ENCODE peak calls at places on chromosomes 2 and 18, in six cellular contexts. G is fibroblast of lung, C is heart left ventricle, Z is aorta, T is cardiac muscle cell, Y is colonic mucosa. S is an unnamed sample. For H3K4me1, the result is how much of the 10 kb centered on the place peaks cover.

GRCh38 chr2:178392215-178392614 is 58.8 kb downstream of the PRKRA start:
- DNase-seq in G (no peak), C (no peak), Z (no peak), T (no peak), Y (no peak), S (no peak)

GRCh38 chr2:169798397-169798717 is 314 bp upstream of the SSB start:
- DNase-seq in G (no peak), C (no peak), Z (no peak), T (no peak), Y (no peak), S (no peak)

GRCh38 chr2:126921066-126921465 is 22.4 kb downstream of the TEX51 start:
- DNase-seq in G (no peak), C (no peak), Z (no peak), T (no peak), Y (no peak), S (no peak)

GRCh38 chr2:156098506-156098905 is 234.0 kb downstream of the NR4A2 start:
- DNase-seq in G (no peak), C (no peak), Z (no peak), T (no peak), Y (no peak), S (no peak)

GRCh38 chr2:26692814-26693286 is 328 bp downstream of the KCNK3 start:
- DNase-seq in G (peak), C (no peak), Z (no peak), T (peak), Y (no peak), S (no peak)

GRCh38 chr2:54454548-54454921 is 1.6 kb upstream of the SPTBN1 start:
- DNase-seq in G (no peak), C (no peak), Z (no peak), T (no peak), Y (no peak), S (no peak)

GRCh38 chr2:106852103-106852502 is 33.9 kb downstream of the ST6GAL2 start:
- DNase-seq in G (no peak), C (no peak), Z (no peak), T (no peak), Y (no peak), S (no peak)

GRCh38 chr2:9809448-9810088 is 33.7 kb upstream of the TAF1B start:
- DNase-seq in G (no peak), C (no peak), Z (no peak), T (no peak), Y (peak), S (no peak)

GRCh38 chr2:45145073-45145899 is 136.0 kb upstream of the SIX2 start:
- DNase-seq in G (no peak), C (no peak), Z (no peak), T (no peak), Y (no peak), S (no peak)

GRCh38 chr2:9558948-9559381 is 3.3 kb upstream of the ADAM17 start:
- DNase-seq in G (peak), C (no peak), Z (peak), T (no peak), Y (no peak), S (no peak)

GRCh38 chr2:226578879-226579278 is 220.7 kb downstream of the IRS1 start:
- DNase-seq in G (peak), C (no peak), Z (no peak), T (no peak), Y (no peak), S (no peak)

GRCh38 chr18:79522451-79523220 is 126.9 kb downstream of the NFATC1 start:
- DNase-seq in G (no peak), C (peak), Z (peak), T (no peak), Y (peak), S (no peak)

GRCh38 chr2:216344206-216344957 is 27.9 kb downstream of the MARCHF4 start:
- DNase-seq in G (no peak), C (no peak), Z (no peak), T (no peak), Y (no peak), S (no peak)

GRCh38 chr2:199206536-199206935 is 251.2 kb downstream of the SATB2 start:
- DNase-seq in G (no peak), C (no peak), Z (no peak), T (no peak), Y (no peak), S (no peak)

GRCh38 chr2:239950144-239950920 is 74.8 kb downstream of the NDUFA10 start:
- DNase-seq in G (no peak), C (peak), Z (peak), T (no peak), Y (no peak), S (no peak)

GRCh38 chr2:196200557-196200956 is 29.2 kb upstream of the STK17B start:
- DNase-seq in G (no peak), C (no peak), Z (no peak), T (no peak), Y (no peak), S (no peak)

GRCh38 chr18:43543236-43543635 is 265.9 kb upstream of the SYT4 start:
- DNase-seq in G (no peak), C (no peak), Z (no peak), T (no peak), Y (no peak), S (no peak)

GRCh38 chr2:44746856-44747612 is 194.5 kb upstream of the SIX3 start:
- DNase-seq in G (no peak), C (no peak), Z (no peak), T (no peak), Y (no peak), S (no peak)

GRCh38 chr2:123040506-123040905 is 984.6 kb upstream of the CNTNAP5 start:
- DNase-seq in G (no peak), C (no peak), Z (no peak), T (no peak), Y (no peak), S (no peak)

GRCh38 chr2:213806125-213806726 is 522.0 kb downstream of the SPAG16 start:
- DNase-seq in G (peak), C (no peak), Z (no peak), T (peak), Y (no peak), S (no peak)

GRCh38 chr2:128593518-128594272 is 275.0 kb upstream of the HS6ST1 start:
- DNase-seq in G (no peak), C (no peak), Z (no peak), T (peak), Y (no peak), S (no peak)

GRCh38 chr2:1054399-1054798 is 103.8 kb downstream of the SNTG2 start:
- DNase-seq in G (no peak), C (no peak), Z (no peak), T (no peak), Y (no peak), S (no peak)

GRCh38 chr2:167990062-167990461 is 257.3 kb downstream of the STK39 start:
- DNase-seq in G (no peak), C (no peak), Z (no peak), T (no peak), Y (no peak), S (no peak)

GRCh38 chr2:159131267-159131790 is 155.2 kb downstream of the WDSUB1 start:
- DNase-seq in G (no peak), C (no peak), Z (no peak), T (no peak), Y (no peak), S (no peak)

GRCh38 chr2:179817181-179817841 is 44.1 kb downstream of the ZNF385B start:
- DNase-seq in G (peak), C (no peak), Z (no peak), T (no peak), Y (no peak), S (no peak)

GRCh38 chr2:160062283-160063005 is at the start of gene PLA2R1:
- DNase-seq in G (peak), C (peak), Z (peak), T (peak), Y (peak), S (peak)

GRCh38 chr2:168243061-168243460 is 4.3 kb downstream of the STK39 start:
- DNase-seq in G (no peak), C (no peak), Z (no peak), T (no peak), Y (no peak), S (no peak)

GRCh38 chr2:123512547-123512946 is 512.5 kb upstream of the CNTNAP5 start:
- DNase-seq in G (no peak), C (no peak), Z (no peak), T (no peak), Y (no peak), S (no peak)

GRCh38 chr2:166494140-166494544 is at the start of gene SCN7A:
- DNase-seq in G (peak), C (peak), Z (peak), T (peak), Y (peak), S (peak)

GRCh38 chr2:160582481-160583161 is 89.0 kb upstream of the RBMS1 start:
- DNase-seq in G (peak), C (no peak), Z (peak), T (peak), Y (no peak), S (no peak)

GRCh38 chr18:59996370-59996966 is 96.7 kb downstream of the PMAIP1 start:
- DNase-seq in G (peak), C (no peak), Z (no peak), T (peak), Y (peak), S (no peak)

GRCh38 chr18:11980148-11980554 is 1.2 kb upstream of the IMPA2 start:
- DNase-seq in G (no peak), C (no peak), Z (no peak), T (no peak), Y (no peak), S (no peak)

GRCh38 chr2:33606622-33607021 is 7.5 kb upstream of the FAM98A start:
- DNase-seq in G (no peak), C (no peak), Z (no peak), T (no peak), Y (no peak), S (no peak)

GRCh38 chr2:200899482-200899881 is 10.3 kb downstream of the NIF3L1 start:
- DNase-seq in G (no peak), C (no peak), Z (no peak), T (no peak), Y (no peak), S (no peak)

GRCh38 chr2:217951091-217951490 is 51.7 kb downstream of the TNS1 start:
- DNase-seq in G (no peak), C (peak), Z (no peak), T (no peak), Y (no peak), S (no peak)

DNA sequence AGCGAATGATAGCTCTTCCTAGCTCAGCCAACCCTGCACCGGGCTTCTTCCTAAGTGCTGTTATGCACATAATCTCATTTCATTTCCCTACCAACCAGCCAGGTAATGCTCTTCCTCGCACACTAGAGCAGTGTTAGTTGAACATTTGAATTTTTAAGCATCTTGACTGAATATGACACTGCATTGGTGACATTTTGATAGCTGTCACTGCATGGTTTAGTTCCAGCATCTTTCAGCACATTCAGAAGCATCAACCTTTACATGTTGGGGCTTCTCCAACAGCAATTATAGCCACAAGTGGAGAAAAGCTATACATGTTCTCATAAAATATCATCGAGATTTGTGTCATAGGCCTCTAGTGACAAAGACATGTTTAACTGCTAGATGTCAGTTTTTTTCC is 230.1 kb upstream of the FOSL2 start:
- DNase-seq in G (no peak), C (no peak), Z (no peak), T (no peak), Y (no peak), S (no peak)
- H3K4me1 ChIP-seq in G (under half), C (under half), Z (under half), T (under half), Y (under half), S (under half)

GRCh38 chr2:236861196-236861875 is 224.4 kb upstream of the COPS8 start:
- DNase-seq in G (no peak), C (no peak), Z (no peak), T (no peak), Y (no peak), S (no peak)

GRCh38 chr2:236863729-236864126 is 222.0 kb upstream of the COPS8 start:
- DNase-seq in G (no peak), C (no peak), Z (no peak), T (no peak), Y (no peak), S (peak)

GRCh38 chr2:236865052-236865451 is 220.6 kb upstream of the COPS8 start:
- DNase-seq in G (no peak), C (no peak), Z (no peak), T (no peak), Y (no peak), S (no peak)

GRCh38 chr2:236862526-236862925 is 223.2 kb upstream of the COPS8 start:
- DNase-seq in G (no peak), C (no peak), Z (no peak), T (no peak), Y (no peak), S (no peak)

GRCh38 chr2:236862961-236863728 is 222.5 kb upstream of the COPS8 start:
- DNase-seq in G (peak), C (no peak), Z (no peak), T (no peak), Y (no peak), S (no peak)
- H3K27ac ChIP-seq in G (peak), C (no peak), Z (no peak), T (no peak), Y (no peak), S (no peak)

GRCh38 chr2:237431372-237431771 is 17.4 kb upstream of the COL6A3 start:
- DNase-seq in G (peak), C (no peak), Z (no peak), T (no peak), Y (no peak), S (no peak)
- H3K4me1 ChIP-seq in G (under half), C (under half), Z (under half), T (under half), Y (under half), S (under half)

GRCh38 chr2:12722445-12723316 is 5.9 kb downstream of the TRIB2 start:
- DNase-seq in G (no peak), C (no peak), Z (no peak), T (no peak), Y (no peak), S (no peak)
- H3K27ac ChIP-seq in G (peak), C (peak), Z (no peak), T (no peak), Y (no peak), S (no peak)

S was measured in right lobe of liver.